ENCODE peak calls at places on chromosomes 12 and 14, in ten cellular contexts. H, T, W, R, J, I, B, M, K and P are unnamed samples.

GRCh38 chr12:8912910-8913309 is 1.4 kb upstream of the PHC1 start:
- DNase-seq in H (peak; percentile 45), T (no peak), W (no peak), R (no peak), J (no peak), I (no peak), B (no peak), M (peak; percentile 67), K (no peak), P (peak; percentile 23)

GRCh38 chr12:128947199-128947598 is 93.9 kb downstream of the GLT1D1 start:
- DNase-seq in H (no peak), T (no peak), W (no peak), R (no peak), J (no peak), I (no peak), B (no peak), M (no peak), K (no peak), P (no peak)

GRCh38 chr14:34231626-34232025 is 230.4 kb downstream of the SPTSSA start:
- DNase-seq in H (no peak), T (no peak), W (no peak), R (no peak), J (peak; percentile 20), I (no peak), B (peak; percentile 30), M (no peak), K (no peak), P (no peak)

GRCh38 chr12:119157528-119157927 is 21.2 kb upstream of the HSPB8 start:
- DNase-seq in H (peak; percentile 73), T (no peak), W (no peak), R (no peak), J (no peak), I (no peak), B (no peak), M (no peak), K (no peak), P (no peak)

GRCh38 chr14:104802913-104803184 is 1.9 kb downstream of the ZBTB42 start:
- DNase-seq in H (no peak), T (no peak), W (no peak), R (no peak), J (no peak), I (no peak), B (no peak), M (no peak), K (no peak), P (no peak)

GRCh38 chr12:64528616-64529015 is 76.7 kb downstream of the TBK1 start:
- DNase-seq in H (no peak), T (no peak), W (no peak), R (no peak), J (no peak), I (no peak), B (no peak), M (no peak), K (peak; percentile 20), P (no peak)

GRCh38 chr12:93415723-93416464 is 25.9 kb downstream of the UBE2N start:
- DNase-seq in H (no peak), T (no peak), W (no peak), R (no peak), J (no peak), I (no peak), B (no peak), M (no peak), K (peak; percentile 77), P (no peak)

GRCh38 chr14:99779751-99780150 is 13.5 kb upstream of the EML1 start:
- DNase-seq in H (no peak), T (no peak), W (no peak), R (no peak), J (no peak), I (no peak), B (no peak), M (no peak), K (peak; percentile 76), P (no peak)

GRCh38 chr12:132071001-132071810 is 72.9 kb downstream of the DDX51 start:
- DNase-seq in H (no peak), T (peak; percentile 63), W (no peak), R (no peak), J (no peak), I (no peak), B (no peak), M (no peak), K (no peak), P (no peak)

GRCh38 chr14:92880851-92881250 is 42.1 kb upstream of the CHGA start:
- DNase-seq in H (no peak), T (no peak), W (peak; percentile 75), R (no peak), J (no peak), I (peak; percentile 58), B (no peak), M (no peak), K (peak; percentile 2), P (peak; percentile 53)

GRCh38 chr12:80068173-80068572 is 31.2 kb upstream of the OTOGL start:
- DNase-seq in H (no peak), T (no peak), W (no peak), R (no peak), J (no peak), I (peak; percentile 59), B (no peak), M (no peak), K (no peak), P (no peak)

GRCh38 chr12:84034891-84035290 is 877.7 kb downstream of the SLC6A15 start:
- DNase-seq in H (no peak), T (no peak), W (no peak), R (no peak), J (no peak), I (no peak), B (no peak), M (no peak), K (peak; percentile 6), P (no peak)

GRCh38 chr12:69623970-69624369 is 13.3 kb upstream of the LRRC10 start:
- DNase-seq in H (no peak), T (no peak), W (no peak), R (no peak), J (no peak), I (no peak), B (no peak), M (no peak), K (peak; percentile 13), P (peak; percentile 89)

GRCh38 chr12:59660921-59661597 is 65.2 kb downstream of the SLC16A7 start:
- DNase-seq in H (no peak), T (no peak), W (no peak), R (no peak), J (no peak), I (no peak), B (no peak), M (no peak), K (no peak), P (no peak)

GRCh38 chr14:70802379-70802778 is 6.9 kb downstream of the MAP3K9 start:
- DNase-seq in H (no peak), T (no peak), W (no peak), R (no peak), J (no peak), I (no peak), B (no peak), M (no peak), K (no peak), P (no peak)

GRCh38 chr14:75985618-75986438 is at the start of gene IFT43:
- DNase-seq in H (peak; percentile 94), T (peak; percentile 97), W (peak; percentile 94), R (peak; percentile 66), J (peak; percentile 90), I (peak; percentile 95), B (peak; percentile 94), M (peak; percentile 92), K (peak; percentile 74), P (peak; percentile 91)
- TF ChIP-seq POLR2A in H (peak; percentile 80), T (no peak), W (peak; percentile 93), R (no peak), J (peak; percentile 86), I (peak; percentile 11), B (peak; percentile 48), M (no peak), K (no peak), P (peak; percentile 64)

GRCh38 chr12:110537605-110538409 is 35.7 kb downstream of the RAD9B start:
- DNase-seq in H (no peak), T (no peak), W (peak; percentile 83), R (no peak), J (no peak), I (no peak), B (peak; percentile 44), M (no peak), K (no peak), P (peak; percentile 49)
- H3K4me1 ChIP-seq in H (peaks cover 3% of the 10 kb centered on the region), T (no peaks in the 10 kb centered on the region), W (peaks cover 20% of the 10 kb centered on the region), R (peaks cover 90% of the 10 kb centered on the region), J (no peaks in the 10 kb centered on the region), I (no peaks in the 10 kb centered on the region), B (peaks cover 48% of the 10 kb centered on the region), M (peaks cover 7% of the 10 kb centered on the region), K (peaks cover 10% of the 10 kb centered on the region), P (peaks cover 30% of the 10 kb centered on the region)

GRCh38 chr12:28555729-28556128 is 365.5 kb downstream of the CCDC91 start:
- DNase-seq in H (no peak), T (no peak), W (no peak), R (no peak), J (no peak), I (no peak), B (no peak), M (no peak), K (no peak), P (no peak)

GRCh38 chr12:28552472-28553061 is 362.3 kb downstream of the CCDC91 start:
- DNase-seq in H (no peak), T (no peak), W (no peak), R (no peak), J (no peak), I (no peak), B (no peak), M (no peak), K (no peak), P (no peak)

GRCh38 chr12:28550757-28551381 is 360.6 kb downstream of the CCDC91 start:
- DNase-seq in H (no peak), T (no peak), W (no peak), R (no peak), J (no peak), I (no peak), B (no peak), M (no peak), K (peak; percentile 86), P (no peak)
- H3K27ac ChIP-seq in H (no peak overlapping the region), T (no peak overlapping the region), W (no peak overlapping the region), R (no peak overlapping the region), J (no peak overlapping the region), I (no peak overlapping the region), B (no peak overlapping the region), M (no peak overlapping the region), K (no peak overlapping the region), P (no peak overlapping the region)

DNA sequence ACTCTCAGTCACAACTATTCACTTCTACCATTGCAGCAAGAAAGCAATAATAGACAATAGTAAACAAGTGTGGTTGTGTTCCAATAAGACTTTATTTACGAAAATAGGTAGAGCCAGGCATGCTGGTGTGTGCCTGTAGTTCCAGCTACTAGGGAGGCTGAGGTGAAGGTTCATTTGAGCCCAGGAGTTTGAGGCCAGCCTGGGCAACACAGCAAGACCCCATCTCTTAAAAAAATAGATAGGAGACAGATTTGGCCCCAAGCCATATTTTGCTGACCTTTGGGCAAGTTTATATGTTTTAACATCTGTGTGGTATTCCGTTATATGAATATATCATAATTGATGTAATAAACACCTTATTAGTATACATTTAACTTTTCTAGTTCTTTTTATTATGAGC is 14.1 kb downstream of the ACAD10 start:
- DNase-seq in H (no peak), T (no peak), W (no peak), R (no peak), J (no peak), I (no peak), B (no peak), M (no peak), K (no peak), P (no peak)
- TF ChIP-seq POLR2A in H (no peak), T (no peak), W (no peak), R (no peak), J (no peak), I (no peak), B (no peak), M (no peak), K (no peak), P (no peak)